ENCODE peak calls at places on chromosome 12, in five cellular contexts. G, P, H, K and V are unnamed samples.

GRCh38 chr12:80715850-80716249 is 862 bp upstream of the MYF5 start:
- DNase-seq in K (no peak), P (no peak), G (no peak), H (no peak), V (no peak)

GRCh38 chr12:104137175-104137901 is 672 bp downstream of the NFYB start:
- DNase-seq in P (peak), G (peak), H (no peak), K (peak), V (peak)

GRCh38 chr12:25829192-25829591 is 129.3 kb upstream of the RASSF8 start:
- DNase-seq in H (peak), K (peak), G (no peak), P (no peak), V (no peak)

GRCh38 chr12:67994046-67994445 is 4.8 kb downstream of the IFNG-AS1 start:
- DNase-seq in H (no peak), G (no peak), P (no peak), K (no peak), V (no peak)

GRCh38 chr12:104605685-104606084 is 148.9 kb downstream of the CHST11 start:
- DNase-seq in K (peak), P (no peak), H (no peak), G (no peak), V (peak)

GRCh38 chr12:109731231-109731731 is 17.7 kb downstream of the FAM222A start:
- DNase-seq in P (no peak), H (no peak), G (no peak), K (no peak), V (peak)

GRCh38 chr12:111248221-111248620 is 120.7 kb downstream of the PHETA1 start:
- DNase-seq in H (no peak), P (no peak), K (peak), G (no peak), V (no peak)

GRCh38 chr12:131900397-131900796 is 6.0 kb downstream of the ULK1 start:
- DNase-seq in K (peak), P (no peak), H (no peak), G (no peak), V (peak)

GRCh38 chr12:11906284-11906935 is 164.3 kb upstream of the BCL2L14 start:
- DNase-seq in P (no peak), G (no peak), H (no peak), K (peak), V (no peak)

GRCh38 chr12:58915634-58916033 is 4.7 kb downstream of the LRIG3 start:
- DNase-seq in K (peak), G (no peak), P (no peak), H (no peak), V (peak)

GRCh38 chr12:48927261-48927660 is 2.0 kb upstream of the FKBP11 start:
- DNase-seq in G (no peak), P (no peak), H (no peak), K (no peak), V (no peak)

GRCh38 chr12:128976120-128976519 is 122.8 kb downstream of the GLT1D1 start:
- DNase-seq in H (no peak), G (no peak), K (peak), P (peak), V (no peak)

GRCh38 chr12:132494294-132495164 is 4.6 kb downstream of the FBRSL1 start:
- DNase-seq in H (no peak), G (no peak), K (peak), P (no peak), V (peak)